ENCODE peak calls at places on chromosomes 13 and 19, in eight cellular contexts. E is neural progenitor cell; F is stimulated activated CD8-positive, alpha-beta memory T cell treated with anti-CD3 and anti-CD28 coated beads, Interleukin-4, amount 100 ng/mL, for 48 hours; O is activated T-cell treated with anti-CD3 and anti-CD28 coated beads, Interleukin-2, amount 50 U/mL, for 72 hours; L is adrenal gland; D is AG04449; Z is HS-27A; X is ELR. R is an unnamed sample.

GRCh38 chr19:45275370-45275971 is 24.4 kb downstream of the MARK4 start:
- DNase-seq in E (no peak), F (no peak), O (no peak), L (no peak), D (no peak), Z (no peak), X (no peak), R (no peak)

GRCh38 chr19:4375164-4375619 is 25.2 kb downstream of the SH3GL1 start:
- DNase-seq in E (no peak), F (no peak), O (no peak), L (peak), D (no peak), Z (no peak), X (peak), R (no peak)

GRCh38 chr13:50594276-50594970 is 249.1 kb downstream of the DLEU7 start:
- DNase-seq in E (peak), F (peak), O (peak), L (no peak), D (no peak), Z (no peak), X (no peak), R (no peak)

GRCh38 chr13:113144255-113144629 is 14.2 kb upstream of the PROZ start:
- DNase-seq in E (no peak), F (peak), O (no peak), L (no peak), D (no peak), Z (no peak), X (no peak), R (no peak)

GRCh38 chr13:109393045-109393444 is 393.3 kb downstream of the IRS2 start:
- DNase-seq in E (no peak), F (no peak), O (no peak), L (no peak), D (no peak), Z (no peak), X (no peak), R (no peak)

GRCh38 chr13:41386206-41386605 is 71.1 kb upstream of the RGCC start:
- DNase-seq in E (no peak), F (no peak), O (no peak), L (no peak), D (no peak), Z (no peak), X (no peak), R (no peak)

GRCh38 chr19:43820861-43821215 is 6.3 kb upstream of the ZNF283 start:
- DNase-seq in E (no peak), F (no peak), O (no peak), L (no peak), D (no peak), Z (no peak), X (no peak), R (no peak)

GRCh38 chr19:873084-874019 is 13.9 kb downstream of the CFD start:
- DNase-seq in E (peak), F (peak), O (peak), L (no peak), D (no peak), Z (no peak), X (peak), R (no peak)

GRCh38 chr19:19170053-19170945 is at the start of gene MEF2B:
- DNase-seq in E (peak), F (peak), O (peak), L (peak), D (no peak), Z (no peak), X (peak), R (no peak)

GRCh38 chr19:32380269-32380668 is 25.3 kb upstream of the DPY19L3 start:
- DNase-seq in E (no peak), F (no peak), O (no peak), L (no peak), D (no peak), Z (no peak), X (no peak), R (no peak)

GRCh38 chr13:25881946-25882574 is 169.8 kb downstream of the SHISA2 start:
- DNase-seq in E (peak), F (no peak), O (no peak), L (no peak), D (no peak), Z (no peak), X (no peak), R (no peak)

GRCh38 chr19:4374451-4375163 is 25.7 kb downstream of the SH3GL1 start:
- DNase-seq in E (no peak), F (no peak), O (no peak), L (peak), D (no peak), Z (peak), X (peak), R (peak)

GRCh38 chr19:47471733-47472457 is at the start of gene SLC8A2:
- DNase-seq in E (peak), F (peak), O (peak), L (no peak), D (peak), Z (no peak), X (peak), R (peak)

GRCh38 chr13:24282256-24282655 is 27.1 kb upstream of the C1QTNF9 start:
- DNase-seq in E (no peak), F (no peak), O (no peak), L (no peak), D (no peak), Z (no peak), X (no peak), R (no peak)

R was measured in stromal cell of bone marrow.